ENCODE peak calls at places on chromosome 6, in ten cellular contexts. X is CD8-positive, alpha-beta T cell; P is tibial artery; W is heart right ventricle; R is H1; I is testis; Z is mesendoderm; G is neural progenitor cell; J is GM23248; Y is ovary. O is an unnamed sample. For H3K4me1, the result is how much of the 10 kb centered on the place peaks cover.

GRCh38 chr6:113457751-113458150 is 399.4 kb upstream of the MARCKS start:
- DNase-seq in X (no peak), P (no peak), W (no peak), R (no peak), I (no peak), Z (no peak), G (peak), J (no peak), Y (no peak), O (no peak)

GRCh38 chr6:115947964-115948541 is 112.6 kb downstream of the FRK start:
- DNase-seq in X (no peak), P (no peak), W (no peak), R (no peak), I (no peak), Z (no peak), G (no peak), J (no peak), Y (no peak), O (no peak)

GRCh38 chr6:15551798-15552197 is 111.0 kb downstream of the DTNBP1 start:
- DNase-seq in X (no peak), P (no peak), W (no peak), R (no peak), I (no peak), Z (peak), G (peak), J (no peak), Y (no peak), O (no peak)

GRCh38 chr6:23403458-23403857 is 722.6 kb upstream of the NRSN1 start:
- DNase-seq in X (no peak), P (no peak), W (no peak), R (no peak), I (no peak), Z (no peak), G (no peak), J (no peak), Y (no peak), O (no peak)

GRCh38 chr6:160791981-160792418 is 90.0 kb downstream of the PLG start:
- DNase-seq in X (no peak), P (no peak), W (no peak), R (no peak), I (no peak), Z (no peak), G (no peak), J (peak), Y (no peak), O (no peak)

GRCh38 chr6:113733386-113733785 is 123.8 kb upstream of the MARCKS start:
- DNase-seq in X (no peak), P (no peak), W (no peak), R (no peak), I (no peak), Z (no peak), G (no peak), J (peak), Y (no peak), O (no peak)

GRCh38 chr6:37354526-37355384 is 972 bp downstream of the RNF8 start:
- DNase-seq in X (no peak), P (no peak), W (peak), R (peak), I (peak), Z (peak), G (peak), J (peak), Y (peak), O (no peak)

GRCh38 chr6:42028234-42029061 is 21.9 kb upstream of the TAF8 start:
- DNase-seq in X (no peak), P (no peak), W (peak), R (no peak), I (peak), Z (peak), G (no peak), J (peak), Y (no peak), O (no peak)

GRCh38 chr6:63844287-63844686 is 208.7 kb downstream of the PHF3 start:
- DNase-seq in X (no peak), P (no peak), W (no peak), R (no peak), I (no peak), Z (no peak), G (no peak), J (peak), Y (no peak), O (no peak)

GRCh38 chr6:52937908-52938307 is 28.4 kb upstream of the GSTA3 start:
- DNase-seq in X (no peak), P (no peak), W (no peak), R (no peak), I (no peak), Z (no peak), G (no peak), J (peak), Y (no peak), O (no peak)

GRCh38 chr6:25233226-25233625 is 45.9 kb upstream of the CARMIL1 start:
- DNase-seq in X (no peak), P (no peak), W (no peak), R (no peak), I (no peak), Z (no peak), G (no peak), J (peak), Y (no peak), O (no peak)
- H3K27ac ChIP-seq in X (no peak), P (no peak), W (no peak), R (no peak), I (no peak), Z (no peak), G (no peak), J (no peak), Y (no peak), O (no peak)

GRCh38 chr6:43805695-43806040 is 35.7 kb downstream of the VEGFA start:
- DNase-seq in X (no peak), P (no peak), W (no peak), R (no peak), I (no peak), Z (no peak), G (no peak), J (no peak), Y (no peak), O (no peak)
- H3K4me1 ChIP-seq in X (under half), P (under half), W (under half), R (under half), I (under half), Z (under half), G (under half), J (under half), Y (under half), O (under half)

DNA sequence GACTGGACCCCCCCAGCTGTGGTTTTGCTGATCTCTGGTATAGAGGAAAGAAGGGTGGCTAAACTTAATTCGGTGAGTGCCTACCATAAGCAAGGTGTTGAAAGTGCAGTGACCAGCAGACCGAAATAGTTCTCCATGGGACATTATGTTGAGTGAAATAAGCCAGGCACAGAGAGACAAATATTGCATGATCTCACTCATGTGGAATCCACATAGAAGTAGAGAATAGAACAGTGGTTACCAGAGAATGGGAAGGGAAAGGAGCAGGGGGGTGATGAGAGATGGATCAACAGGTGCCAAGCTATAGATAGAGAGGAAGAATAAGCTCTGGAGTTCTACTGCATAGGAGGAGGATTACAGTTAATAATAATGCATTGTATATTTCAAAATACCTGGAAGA is 9.7 kb upstream of the GCNT2 start:
- DNase-seq in X (no peak), P (no peak), W (no peak), R (no peak), I (no peak), Z (no peak), G (no peak), J (peak), Y (no peak), O (no peak)
- H3K27ac ChIP-seq in X (no peak), P (no peak), W (peak), R (no peak), I (no peak), Z (no peak), G (no peak), J (no peak), Y (no peak), O (peak)

GRCh38 chr6:6796818-6797217 is 208.3 kb downstream of the LY86 start:
- DNase-seq in X (no peak), P (no peak), W (no peak), R (no peak), I (no peak), Z (no peak), G (no peak), J (no peak), Y (no peak), O (no peak)
- H3K4me1 ChIP-seq in X (under half), P (under half), W (under half), R (under half), I (under half), Z (under half), G (under half), J (under half), Y (under half), O (under half)

O was measured in right atrium auricular region.